ENCODE peak calls at places on chromosome 20, in five cellular contexts. F is mesothelial cell of epicardium; Y is head of caudate nucleus; I is stimulated activated naive B cell treated with anti-CD40 and anti-IgM and Interleukin-4, amounts not matched to agents 10 μg/mL and 1 μg/mL and 100 μg/mL, for 72 hours; T is NCI-H774. M is an unnamed sample.
A peak's percentile ranks its signal among the peaks of the same experiment; 100 is the strongest.

GRCh38 chr20:63658749-63659187 is 656 bp downstream of the RTEL1 start:
- DNase-seq in Y (no peak), I (no peak), F (no peak), T (no peak), M (no peak)

GRCh38 chr20:14617123-14617522 is 279.7 kb upstream of the FLRT3 start:
- DNase-seq in I (no peak), F (no peak), Y (no peak), T (no peak), M (no peak)

GRCh38 chr20:32252189-32252588 is 25.3 kb upstream of the KIF3B start:
- DNase-seq in Y (no peak), T (no peak), I (peak; percentile 78), F (no peak), M (no peak)

GRCh38 chr20:33444797-33445560 is 1.4 kb upstream of the SNTA1 start:
- DNase-seq in I (no peak), F (no peak), T (no peak), Y (peak; percentile 20), M (no peak)

GRCh38 chr20:61331542-61331941 is 79.5 kb downstream of the CDH4 start:
- DNase-seq in Y (no peak), F (no peak), I (no peak), T (no peak), M (no peak)

GRCh38 chr20:33178726-33179125 is 10.8 kb downstream of the BPIFA2 start:
- DNase-seq in F (no peak), T (no peak), Y (no peak), I (no peak), M (no peak)

GRCh38 chr20:23119456-23120216 is 33.5 kb upstream of the CD93 start:
- DNase-seq in I (no peak), Y (no peak), T (no peak), F (no peak), M (no peak)

GRCh38 chr20:17651761-17652388 is 30.2 kb downstream of the RRBP1 start:
- DNase-seq in F (no peak), T (no peak), Y (no peak), I (no peak), M (no peak)

GRCh38 chr20:2816583-2817340 is 598 bp downstream of the TMEM239 start:
- DNase-seq in F (no peak), I (no peak), T (no peak), Y (no peak), M (no peak)

GRCh38 chr20:2535711-2536561 is 437 bp upstream of the TMC2 start:
- DNase-seq in T (no peak), F (no peak), Y (peak; percentile 46), I (no peak), M (no peak)

GRCh38 chr20:37245671-37246237 is 15.9 kb downstream of the GHRH start:
- DNase-seq in Y (no peak), F (no peak), I (no peak), T (no peak), M (no peak)

GRCh38 chr20:297098-297924 is at the start of gene ZCCHC3:
- DNase-seq in Y (peak; percentile 76), T (peak; percentile 84), F (peak; percentile 88), I (peak; percentile 79), M (peak; percentile 80)

GRCh38 chr20:11193241-11193640 is 519.4 kb upstream of the JAG1 start:
- DNase-seq in F (no peak), T (no peak), I (no peak), Y (no peak), M (no peak)

GRCh38 chr20:49496526-49497216 is 14.2 kb upstream of the KCNB1 start:
- DNase-seq in F (no peak), Y (no peak), T (no peak), I (no peak), M (no peak)

GRCh38 chr20:34998331-34998950 is 42.8 kb downstream of the MYH7B start:
- DNase-seq in Y (no peak), I (no peak), F (no peak), T (no peak), M (no peak)

GRCh38 chr20:35020108-35021031 is 64.7 kb downstream of the MYH7B start:
- DNase-seq in T (no peak), F (peak; percentile 16), I (no peak), Y (no peak), M (no peak)

GRCh38 chr20:3875378-3875974 is 13.7 kb upstream of the PANK2 start:
- DNase-seq in I (no peak), Y (no peak), T (no peak), F (no peak), M (no peak)

GRCh38 chr20:45362804-45363610 is at the start of gene SYS1:
- DNase-seq in T (peak; percentile 96), F (peak; percentile 99), Y (peak; percentile 97), I (peak; percentile 96), M (peak; percentile 97)

GRCh38 chr20:51533291-51534172 is 9.0 kb downstream of the NFATC2 start:
- DNase-seq in F (no peak), T (no peak), Y (no peak), I (no peak), M (no peak)

GRCh38 chr20:13771853-13772453 is 12.8 kb downstream of the ESF1 start:
- DNase-seq in Y (no peak), I (no peak), T (no peak), F (no peak), M (peak; percentile 17)

GRCh38 chr20:62860924-62861691 is 514 bp downstream of the TCFL5 start:
- DNase-seq in F (peak; percentile 52), I (no peak), Y (no peak), T (no peak), M (no peak)

GRCh38 chr20:38355161-38356012 is 9.1 kb downstream of the LBP start:
- DNase-seq in I (no peak), Y (peak; percentile 31), T (no peak), F (no peak), M (peak; percentile 16)

GRCh38 chr20:17542993-17543412 is 11.8 kb upstream of the BFSP1 start:
- DNase-seq in F (no peak), Y (no peak), I (no peak), T (no peak), M (no peak)

GRCh38 chr20:49680475-49680874 is 33.2 kb downstream of the B4GALT5 start:
- DNase-seq in I (no peak), Y (no peak), F (no peak), T (no peak), M (no peak)

GRCh38 chr20:7379621-7380220 is 560.5 kb downstream of the HAO1 start:
- DNase-seq in T (no peak), F (no peak), Y (no peak), I (no peak), M (peak; percentile 33)

GRCh38 chr20:14918981-14919380 is 581.6 kb upstream of the FLRT3 start:
- DNase-seq in Y (no peak), I (no peak), F (no peak), T (no peak), M (no peak)

GRCh38 chr20:38926934-38927616 is 858 bp downstream of the FAM83D start:
- DNase-seq in T (no peak), I (no peak), F (no peak), Y (no peak), M (no peak)

GRCh38 chr20:62388839-62389600 is 2.1 kb downstream of the RPS21 start:
- DNase-seq in Y (no peak), T (no peak), F (no peak), I (no peak), M (no peak)

GRCh38 chr20:48695255-48695654 is 132.5 kb downstream of the PREX1 start:
- DNase-seq in I (no peak), Y (no peak), F (no peak), T (no peak), M (no peak)

GRCh38 chr20:32566379-32567374 is 18.5 kb downstream of the NOL4L start:
- DNase-seq in I (no peak), F (no peak), T (no peak), Y (no peak), M (no peak)